ENCODE peak calls at places on chromosomes 2 and 18, in four cellular contexts. W is AG04449, X is coronary artery, M is occipital lobe. R is an unnamed sample.

GRCh38 chr2:239803102-239803763 is 221.9 kb downstream of the NDUFA10 start:
- DNase-seq in W (no peak), X (peak), M (no peak), R (no peak)

GRCh38 chr2:55871637-55872036 is 51.9 kb downstream of the EFEMP1 start:
- DNase-seq in W (no peak), X (no peak), M (no peak), R (no peak)

GRCh38 chr2:157760949-157761348 is 115.2 kb downstream of the ACVR1 start:
- DNase-seq in W (no peak), X (no peak), M (no peak), R (peak)

GRCh38 chr2:187573722-187574121 is 19.5 kb upstream of the TFPI start:
- DNase-seq in W (no peak), X (no peak), M (no peak), R (no peak)

GRCh38 chr2:152762202-152762601 is 43.8 kb downstream of the ARL6IP6 start:
- DNase-seq in W (peak), X (no peak), M (no peak), R (no peak)

GRCh38 chr2:157319795-157320194 is 5.8 kb downstream of the ERMN start:
- DNase-seq in W (no peak), X (no peak), M (no peak), R (no peak)

GRCh38 chr2:237691200-237691907 is 64.0 kb downstream of the LRRFIP1 start:
- DNase-seq in W (no peak), X (no peak), M (no peak), R (no peak)

GRCh38 chr2:101307950-101308431 is 510 bp downstream of the RNF149 start:
- DNase-seq in W (no peak), X (no peak), M (no peak), R (no peak)

GRCh38 chr2:219645631-219646527 is 18.4 kb downstream of the SLC4A3 start:
- DNase-seq in W (peak), X (no peak), M (peak), R (no peak)

GRCh38 chr18:70046207-70046606 is 98.5 kb upstream of the CD226 start:
- DNase-seq in W (no peak), X (no peak), M (no peak), R (no peak)

GRCh38 chr2:86552889-86553288 is 10.4 kb downstream of the CHMP3 start:
- DNase-seq in W (no peak), X (no peak), M (no peak), R (no peak)

GRCh38 chr18:32714571-32715148 is 58.2 kb downstream of the KLHL14 start:
- DNase-seq in W (peak), X (no peak), M (no peak), R (peak)

GRCh38 chr2:43441195-43441594 is 154.6 kb downstream of the THADA start:
- DNase-seq in W (no peak), X (no peak), M (no peak), R (no peak)

GRCh38 chr2:157761520-157761919 is 114.6 kb downstream of the ACVR1 start:
- DNase-seq in W (peak), X (no peak), M (no peak), R (no peak)

GRCh38 chr2:99448556-99448955 is 41.3 kb downstream of the REV1 start:
- DNase-seq in W (no peak), X (no peak), M (no peak), R (no peak)

GRCh38 chr2:70887550-70888229 is 48.0 kb upstream of the ATP6V1B1 start:
- DNase-seq in W (no peak), X (peak), M (no peak), R (no peak)

GRCh38 chr2:68167186-68167585 is 9.5 kb downstream of the PNO1 start:
- DNase-seq in W (peak), X (no peak), M (no peak), R (no peak)

GRCh38 chr2:164737612-164738081 is 104.0 kb downstream of the COBLL1 start:
- DNase-seq in W (no peak), X (no peak), M (peak), R (peak)

GRCh38 chr2:68569604-68570003 is 73.8 kb upstream of the PROKR1 start:
- DNase-seq in W (no peak), X (no peak), M (no peak), R (no peak)

GRCh38 chr2:38683766-38684165 is 17.9 kb downstream of the GALM start:
- DNase-seq in W (no peak), X (no peak), M (no peak), R (no peak)

GRCh38 chr2:37323770-37324535 is 680 bp downstream of the PRKD3 start:
- DNase-seq in W (no peak), X (no peak), M (no peak), R (peak)